ENCODE peak calls at places on chromosomes 6 and 20, in seven cellular contexts. E is HCT116, B is K562, J is H1, G is HepG2, Y is GM12878, T is SK-N-SH. U is an unnamed sample.

GRCh38 chr6:160431231-160431630 is 83.1 kb downstream of the SLC22A3 start:
- DNase-seq in Y (no peak), B (no peak), T (no peak), J (no peak), E (no peak), G (no peak), U (no peak)

GRCh38 chr20:63080811-63081210 is 74.0 kb upstream of the BHLHE23 start:
- DNase-seq in T (no peak), E (no peak), J (no peak), G (no peak), B (no peak), Y (no peak), U (no peak)

GRCh38 chr6:24122139-24122538 is 3.9 kb upstream of the NRSN1 start:
- DNase-seq in T (peak), B (no peak), E (no peak), G (no peak), Y (no peak), J (no peak), U (no peak)

GRCh38 chr6:79984261-79984660 is 20.2 kb upstream of the TTK start:
- DNase-seq in G (peak), J (no peak), E (peak), Y (no peak), T (no peak), B (no peak), U (peak)

GRCh38 chr6:48194596-48195295 is 83.7 kb upstream of the PTCHD4 start:
- DNase-seq in E (no peak), Y (no peak), B (no peak), T (no peak), J (no peak), G (no peak), U (no peak)

GRCh38 chr6:105102186-105102585 is 77.6 kb downstream of the POPDC3 start:
- DNase-seq in Y (no peak), T (no peak), E (no peak), B (no peak), G (no peak), J (no peak), U (no peak)

GRCh38 chr6:169955796-169956493 is 204.5 kb downstream of the ERMARD start:
- DNase-seq in J (peak), T (no peak), G (no peak), Y (no peak), B (no peak), E (no peak), U (no peak)

GRCh38 chr20:63284083-63284440 is 8.9 kb upstream of the COL20A1 start:
- DNase-seq in J (no peak), Y (no peak), T (no peak), G (no peak), E (no peak), B (no peak), U (no peak)

GRCh38 chr6:161694995-161695394 is 421.1 kb upstream of the AGPAT4 start:
- DNase-seq in G (peak), B (peak), E (peak), T (no peak), J (no peak), Y (no peak), U (no peak)

GRCh38 chr6:70884074-70884983 is 72.5 kb downstream of the B3GAT2 start:
- DNase-seq in Y (peak), B (peak), J (peak), E (peak), G (peak), T (peak), U (peak)

GRCh38 chr20:432677-433299 is 24.7 kb downstream of the RBCK1 start:
- DNase-seq in Y (no peak), G (no peak), B (no peak), E (no peak), T (no peak), J (no peak), U (no peak)

GRCh38 chr20:3246682-3247081 is 7.7 kb upstream of the SLC4A11 start:
- DNase-seq in T (no peak), Y (no peak), E (no peak), G (no peak), B (no peak), J (no peak), U (no peak)

GRCh38 chr20:37375227-37375626 is 29.3 kb downstream of the SRC start:
- DNase-seq in E (no peak), B (no peak), J (no peak), Y (peak), T (no peak), G (no peak), U (no peak)

GRCh38 chr6:137751768-137752560 is 115.1 kb upstream of the TNFAIP3 start:
- DNase-seq in J (no peak), T (no peak), B (no peak), Y (no peak), G (peak), E (no peak), U (no peak)

GRCh38 chr6:133778414-133778813 is 110.5 kb upstream of the TCF21 start:
- DNase-seq in B (no peak), Y (no peak), T (no peak), E (no peak), G (no peak), J (no peak), U (no peak)

GRCh38 chr20:63861365-63861934 is at the start of gene ABHD16B:
- DNase-seq in G (no peak), T (no peak), E (no peak), Y (no peak), J (no peak), B (no peak), U (no peak)

GRCh38 chr20:45405566-45406259 is 2.4 kb upstream of the DBNDD2 start:
- DNase-seq in B (peak), E (no peak), Y (no peak), J (peak), G (no peak), T (peak), U (peak)

GRCh38 chr6:44548319-44548718 is 160.8 kb downstream of the CDC5L start:
- DNase-seq in B (no peak), Y (no peak), G (no peak), T (no peak), E (no peak), J (no peak), U (no peak)

GRCh38 chr20:37986873-37987601 is 46.2 kb downstream of the TTI1 start:
- DNase-seq in E (no peak), T (peak), Y (no peak), G (peak), J (no peak), B (no peak), U (no peak)

GRCh38 chr6:155196891-155197290 is 66.9 kb upstream of the CLDN20 start:
- DNase-seq in Y (no peak), E (no peak), T (no peak), B (no peak), J (no peak), G (no peak), U (no peak)

GRCh38 chr20:12835999-12836398 is 172.8 kb upstream of the SPTLC3 start:
- DNase-seq in J (no peak), E (no peak), Y (no peak), G (no peak), T (no peak), B (no peak), U (no peak)

GRCh38 chr6:21003780-21004541 is 469.7 kb downstream of the CDKAL1 start:
- DNase-seq in J (no peak), T (peak), G (peak), E (no peak), B (no peak), Y (peak), U (no peak)

GRCh38 chr20:47810686-47811347 is 25.5 kb upstream of the SULF2 start:
- DNase-seq in Y (no peak), G (no peak), B (no peak), J (no peak), E (no peak), T (no peak), U (no peak)

GRCh38 chr6:7073810-7074525 is 33.8 kb upstream of the RREB1 start:
- DNase-seq in J (no peak), Y (peak), T (no peak), B (no peak), G (no peak), E (no peak), U (no peak)

GRCh38 chr20:20580139-20580538 is 132.3 kb downstream of the RALGAPA2 start:
- DNase-seq in J (no peak), E (no peak), Y (no peak), B (no peak), G (no peak), T (no peak), U (no peak)

GRCh38 chr20:56458227-56458821 is 10.1 kb upstream of the RTF2 start:
- DNase-seq in J (no peak), E (no peak), B (peak), T (peak), G (no peak), Y (no peak), U (peak)

GRCh38 chr20:41618807-41619294 is 674 bp upstream of the CHD6 start:
- DNase-seq in J (no peak), G (no peak), B (no peak), T (no peak), E (no peak), Y (no peak), U (peak)

GRCh38 chr6:168240147-168240546 is 79.4 kb downstream of the DACT2 start:
- DNase-seq in J (no peak), E (no peak), B (no peak), G (no peak), T (no peak), Y (no peak), U (no peak)

GRCh38 chr6:168238159-168238887 is 81.3 kb downstream of the DACT2 start:
- DNase-seq in Y (no peak), B (no peak), T (no peak), G (no peak), E (no peak), J (no peak), U (no peak)

GRCh38 chr6:168242655-168243225 is 76.8 kb downstream of the DACT2 start:
- DNase-seq in J (no peak), B (no peak), T (no peak), Y (no peak), G (no peak), E (no peak), U (no peak)

GRCh38 chr6:168242111-168242510 is 77.5 kb downstream of the DACT2 start:
- DNase-seq in T (no peak), J (no peak), Y (no peak), E (no peak), B (no peak), G (no peak), U (no peak)

DNA sequence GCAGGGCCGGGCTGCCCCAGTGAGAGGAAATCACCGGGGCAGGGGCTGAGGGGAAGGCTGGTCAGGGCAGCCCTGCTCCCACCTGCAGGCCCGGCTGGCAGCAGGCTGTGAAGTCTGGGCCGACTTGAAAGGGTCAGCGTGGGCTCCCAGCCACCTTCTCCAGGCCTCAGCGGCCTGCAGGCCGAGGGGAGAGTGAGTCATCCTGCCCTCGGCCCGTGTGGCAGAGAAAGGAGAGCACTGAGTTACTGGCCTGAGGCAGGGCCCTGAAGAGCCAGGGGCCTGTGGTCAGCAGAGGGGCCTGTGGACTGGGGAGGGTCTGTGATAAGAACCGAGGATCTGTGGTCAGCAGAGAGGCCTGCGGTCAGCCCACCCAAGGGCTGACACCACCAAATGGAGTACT is 80.2 kb downstream of the DACT2 start:
- DNase-seq in G (no peak), Y (no peak), T (no peak), J (no peak), B (no peak), E (no peak), U (no peak)
- TF ChIP-seq JUND in G (peak), Y (no peak), T (no peak), J (no peak), B (no peak), E (no peak), U (no peak)

DNA sequence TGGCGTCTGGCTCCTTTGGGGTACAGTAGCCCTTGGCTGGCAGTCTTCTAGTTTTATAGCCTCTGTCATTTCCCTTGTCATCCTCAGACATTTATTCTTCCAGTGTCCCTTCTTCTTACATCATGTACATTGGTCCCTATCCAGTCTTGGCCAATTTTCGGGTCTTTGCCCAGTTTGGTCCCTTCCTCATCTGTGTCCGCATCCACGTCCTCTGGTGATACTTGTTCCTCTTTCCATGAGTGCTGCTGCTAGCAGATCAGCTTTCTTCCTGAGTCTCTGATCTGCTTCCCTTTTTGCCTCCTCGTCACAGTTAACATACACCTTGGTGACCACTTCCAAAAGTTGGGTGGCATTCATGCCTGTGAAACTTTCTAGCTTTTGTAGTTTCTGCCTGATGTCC is 86.2 kb upstream of the GPR6 start:
- DNase-seq in G (no peak), Y (no peak), T (no peak), B (no peak), E (no peak), J (no peak), U (no peak)
- TF ChIP-seq JUND in G (no peak), Y (no peak), T (no peak), B (no peak), E (no peak), J (no peak), U (no peak)

GRCh38 chr6:143197377-143197776 is 136.7 kb downstream of the AIG1 start:
- DNase-seq in E (no peak), T (no peak), B (no peak), G (no peak), Y (no peak), J (no peak), U (no peak)

GRCh38 chr6:143200035-143200770 is 139.5 kb downstream of the AIG1 start:
- DNase-seq in B (peak), J (no peak), T (no peak), E (no peak), Y (no peak), G (no peak), U (no peak)

GRCh38 chr6:143196525-143197225 is 136.0 kb downstream of the AIG1 start:
- DNase-seq in T (no peak), J (no peak), G (no peak), E (no peak), Y (no peak), B (no peak), U (no peak)

GRCh38 chr6:143195349-143195845 is 134.7 kb downstream of the AIG1 start:
- DNase-seq in T (no peak), Y (no peak), E (no peak), B (no peak), J (no peak), G (no peak), U (no peak)

DNA sequence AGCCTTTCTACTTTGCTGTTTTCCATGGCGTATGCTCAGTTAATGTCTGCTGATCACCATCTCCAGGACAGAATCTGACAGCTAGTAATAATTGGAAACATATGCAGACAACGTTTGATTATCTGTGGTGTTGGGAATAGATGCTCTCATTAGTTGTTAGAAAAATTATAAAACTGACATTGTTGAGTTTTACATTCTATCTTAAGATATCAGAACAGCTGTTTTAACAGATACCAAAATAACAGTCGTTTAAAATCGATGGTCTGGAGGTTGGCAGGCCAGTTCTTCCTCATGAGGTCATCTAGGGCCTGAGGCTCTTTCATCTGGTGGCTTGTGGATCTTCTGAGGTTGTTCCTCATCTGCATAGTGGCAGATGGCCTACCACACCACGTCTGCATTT is 137.6 kb downstream of the AIG1 start:
- DNase-seq in T (peak), B (peak), Y (no peak), J (no peak), E (no peak), G (no peak), U (no peak)
- TF ChIP-seq JUND in T (peak), B (no peak), Y (no peak), J (no peak), E (no peak), G (no peak), U (no peak)

DNA sequence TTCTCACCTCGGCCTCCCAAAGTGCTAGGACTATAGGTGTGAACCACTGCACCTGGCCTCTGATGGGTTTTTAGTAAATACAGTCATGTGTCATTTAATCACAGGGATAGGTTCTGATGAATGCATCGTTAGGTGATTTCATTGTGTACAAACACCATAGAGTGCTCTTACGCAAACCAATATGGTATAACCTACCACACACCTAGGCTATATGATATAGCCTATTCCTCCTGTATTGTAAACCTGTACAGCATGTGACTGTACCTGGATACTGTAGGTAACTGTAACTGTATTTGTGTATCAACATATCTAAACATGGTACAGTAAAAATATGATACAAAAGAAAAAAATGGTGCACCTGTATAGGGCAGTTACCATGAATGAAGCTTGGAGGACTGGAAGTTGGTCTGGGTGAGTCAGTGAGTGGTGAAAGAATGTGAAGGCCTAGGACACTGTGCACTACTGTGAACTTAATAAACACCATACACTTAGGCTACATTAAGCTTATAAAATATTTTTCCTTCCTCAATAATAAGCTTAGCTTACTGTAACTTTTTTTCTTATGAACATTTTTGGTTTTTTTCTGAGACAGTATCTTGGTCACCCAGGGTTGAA is 10.0 kb downstream of the BICRAL start:
- DNase-seq in Y (no peak), E (no peak), T (no peak), G (no peak), J (no peak), B (no peak), U (no peak)
- TF ChIP-seq JUND in Y (no peak), E (no peak), T (no peak), G (no peak), J (no peak), B (no peak), U (no peak)

GRCh38 chr6:150711584-150712501 is 112.2 kb downstream of the PLEKHG1 start:
- DNase-seq in T (no peak), B (no peak), G (no peak), E (no peak), J (no peak), Y (no peak), U (no peak)

GRCh38 chr6:150712502-150713252 is 113.0 kb downstream of the PLEKHG1 start:
- DNase-seq in B (no peak), J (no peak), G (no peak), T (no peak), E (no peak), Y (no peak), U (no peak)

GRCh38 chr6:150710236-150710635 is 110.6 kb downstream of the PLEKHG1 start:
- DNase-seq in G (no peak), J (no peak), E (no peak), T (no peak), B (no peak), Y (no peak), U (no peak)

GRCh38 chr6:150713876-150714275 is 114.2 kb downstream of the PLEKHG1 start:
- DNase-seq in E (no peak), B (no peak), J (no peak), Y (no peak), G (no peak), T (no peak), U (no peak)

DNA sequence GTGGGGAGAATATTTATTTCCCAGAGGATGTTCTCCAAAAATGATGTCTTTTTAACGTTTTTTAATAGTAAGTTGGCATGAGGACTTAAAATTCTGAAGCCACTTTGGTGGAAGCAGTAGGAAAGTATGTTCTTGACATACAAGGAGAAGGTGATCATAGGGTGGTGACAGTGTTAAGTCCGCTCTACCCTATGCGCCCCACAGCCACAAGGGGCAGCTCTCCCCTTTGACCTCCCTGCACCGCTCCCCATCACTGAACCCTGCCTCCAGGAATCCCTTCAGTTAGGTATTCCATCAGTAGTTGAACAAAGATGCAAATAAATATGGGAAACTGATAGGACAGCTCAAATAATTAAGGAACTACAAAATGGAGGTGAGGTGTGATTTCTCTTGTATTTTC is 111.4 kb downstream of the PLEKHG1 start:
- DNase-seq in B (no peak), J (no peak), E (no peak), T (no peak), G (no peak), Y (no peak), U (no peak)
- TF ChIP-seq JUND in B (no peak), J (no peak), E (no peak), T (no peak), G (no peak), Y (no peak), U (no peak)

GRCh38 chr6:119284861-119285521 is 64.6 kb downstream of the MAN1A1 start:
- DNase-seq in E (no peak), Y (no peak), B (peak), J (peak), T (no peak), G (peak), U (peak)
- TF ChIP-seq JUND in E (no peak), Y (no peak), B (no peak), J (no peak), T (no peak), G (no peak), U (no peak)

DNA sequence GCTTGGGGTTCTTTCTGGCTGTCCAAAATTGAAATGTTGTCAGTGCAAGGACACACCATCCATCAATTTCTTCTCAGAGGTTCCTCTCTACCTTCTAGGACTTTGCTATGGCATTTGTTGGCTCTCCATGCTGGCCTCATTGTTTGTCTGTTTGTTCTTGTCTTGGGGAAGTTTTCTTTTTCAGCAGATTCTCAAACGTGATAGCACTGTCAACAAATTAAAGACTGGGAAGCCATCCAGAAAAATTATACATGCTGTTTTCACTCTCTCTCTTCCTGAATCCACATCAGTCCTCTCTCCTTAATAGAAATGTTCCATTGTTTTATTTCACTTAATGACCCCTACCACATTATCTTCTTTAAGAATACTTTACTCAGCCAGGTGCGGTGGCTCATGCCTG is 130.4 kb downstream of the PCSK2 start:
- DNase-seq in G (no peak), T (no peak), Y (no peak), B (no peak), J (no peak), E (no peak), U (peak)
- TF ChIP-seq JUND in G (no peak), T (no peak), Y (no peak), B (no peak), J (no peak), E (no peak), U (no peak)

U was measured in T47D.